ENCODE peak calls at places on chromosome 6, in six cellular contexts. One of them, this sample, is unnamed.

GRCh38 chr6:48535569-48535968 is 424.6 kb upstream of the PTCHD4 start:
- DNase-seq in sigmoid colon: no peak
- DNase-seq in stomach: no peak
- DNase-seq in transverse colon: no peak
- DNase-seq in vagina: no peak
- DNase-seq in endothelial cell of umbilical vein: no peak
- DNase-seq in this sample: no peak

GRCh38 chr6:116287668-116288282 is 8.0 kb upstream of the TSPYL1 start:
- DNase-seq in sigmoid colon: no peak
- DNase-seq in stomach: no peak
- DNase-seq in transverse colon: no peak
- DNase-seq in vagina: no peak
- DNase-seq in endothelial cell of umbilical vein: peak
- DNase-seq in this sample: no peak

GRCh38 chr6:18477301-18477941 is 90.3 kb downstream of the RNF144B start:
- DNase-seq in sigmoid colon: no peak
- DNase-seq in stomach: no peak
- DNase-seq in transverse colon: no peak
- DNase-seq in vagina: no peak
- DNase-seq in endothelial cell of umbilical vein: peak
- DNase-seq in this sample: no peak

GRCh38 chr6:31907158-31907813 is 5.4 kb upstream of the ZBTB12 start:
- DNase-seq in sigmoid colon: no peak
- DNase-seq in stomach: no peak
- DNase-seq in transverse colon: no peak
- DNase-seq in vagina: no peak
- DNase-seq in endothelial cell of umbilical vein: no peak
- DNase-seq in this sample: no peak

GRCh38 chr6:141077355-141078333 is 1055.1 kb upstream of the GJE1 start:
- DNase-seq in sigmoid colon: no peak
- DNase-seq in stomach: no peak
- DNase-seq in transverse colon: no peak
- DNase-seq in vagina: no peak
- DNase-seq in endothelial cell of umbilical vein: no peak
- DNase-seq in this sample: no peak

GRCh38 chr6:36858407-36858981 is 16.1 kb downstream of the PPIL1 start:
- DNase-seq in sigmoid colon: peak
- DNase-seq in stomach: no peak
- DNase-seq in transverse colon: no peak
- DNase-seq in vagina: peak
- DNase-seq in endothelial cell of umbilical vein: no peak
- DNase-seq in this sample: peak

GRCh38 chr6:64838726-64839125 is 868.3 kb downstream of the EYS start:
- DNase-seq in sigmoid colon: no peak
- DNase-seq in stomach: no peak
- DNase-seq in transverse colon: no peak
- DNase-seq in vagina: no peak
- DNase-seq in endothelial cell of umbilical vein: peak
- DNase-seq in this sample: no peak

GRCh38 chr6:1024587-1024986 is 287.3 kb upstream of the FOXQ1 start:
- DNase-seq in sigmoid colon: no peak
- DNase-seq in stomach: no peak
- DNase-seq in transverse colon: peak
- DNase-seq in vagina: no peak
- DNase-seq in endothelial cell of umbilical vein: no peak
- DNase-seq in this sample: peak

GRCh38 chr6:111872521-111873177 is 603 bp downstream of the FYN start:
- DNase-seq in sigmoid colon: peak
- DNase-seq in stomach: no peak
- DNase-seq in transverse colon: peak
- DNase-seq in vagina: no peak
- DNase-seq in endothelial cell of umbilical vein: peak
- DNase-seq in this sample: no peak

GRCh38 chr6:22081709-22082108 is 215.1 kb downstream of the PRL start:
- DNase-seq in sigmoid colon: no peak
- DNase-seq in stomach: no peak
- DNase-seq in transverse colon: no peak
- DNase-seq in vagina: no peak
- DNase-seq in endothelial cell of umbilical vein: no peak
- DNase-seq in this sample: no peak

GRCh38 chr6:137390264-137390787 is 103.9 kb downstream of the OLIG3 start:
- DNase-seq in sigmoid colon: no peak
- DNase-seq in stomach: no peak
- DNase-seq in transverse colon: no peak
- DNase-seq in vagina: no peak
- DNase-seq in endothelial cell of umbilical vein: no peak
- DNase-seq in this sample: no peak

GRCh38 chr6:14286144-14286543 is 168.6 kb downstream of the CD83 start:
- DNase-seq in sigmoid colon: no peak
- DNase-seq in stomach: no peak
- DNase-seq in transverse colon: no peak
- DNase-seq in vagina: no peak
- DNase-seq in endothelial cell of umbilical vein: no peak
- DNase-seq in this sample: no peak

GRCh38 chr6:83824388-83824801 is 28.8 kb upstream of the RIPPLY2 start:
- DNase-seq in sigmoid colon: no peak
- DNase-seq in stomach: peak
- DNase-seq in transverse colon: no peak
- DNase-seq in vagina: no peak
- DNase-seq in endothelial cell of umbilical vein: peak
- DNase-seq in this sample: no peak

GRCh38 chr6:155461636-155462035 is 6.0 kb upstream of the NOX3 start:
- DNase-seq in sigmoid colon: no peak
- DNase-seq in stomach: no peak
- DNase-seq in transverse colon: no peak
- DNase-seq in vagina: no peak
- DNase-seq in endothelial cell of umbilical vein: no peak
- DNase-seq in this sample: no peak

GRCh38 chr6:37536462-37537225 is 37.0 kb upstream of the CCDC167 start:
- DNase-seq in sigmoid colon: no peak
- DNase-seq in stomach: no peak
- DNase-seq in transverse colon: no peak
- DNase-seq in vagina: no peak
- DNase-seq in endothelial cell of umbilical vein: no peak
- DNase-seq in this sample: no peak

GRCh38 chr6:1860756-1861369 is 251.1 kb downstream of the FOXC1 start:
- DNase-seq in sigmoid colon: no peak
- DNase-seq in stomach: no peak
- DNase-seq in transverse colon: no peak
- DNase-seq in vagina: no peak
- DNase-seq in endothelial cell of umbilical vein: no peak
- DNase-seq in this sample: no peak

GRCh38 chr6:38767555-38767954 is 52.4 kb downstream of the DNAH8 start:
- DNase-seq in sigmoid colon: no peak
- DNase-seq in stomach: no peak
- DNase-seq in transverse colon: no peak
- DNase-seq in vagina: no peak
- DNase-seq in endothelial cell of umbilical vein: no peak
- DNase-seq in this sample: no peak

GRCh38 chr6:55082021-55082420 is 92.3 kb upstream of the HCRTR2 start:
- DNase-seq in sigmoid colon: no peak
- DNase-seq in stomach: no peak
- DNase-seq in transverse colon: no peak
- DNase-seq in vagina: no peak
- DNase-seq in endothelial cell of umbilical vein: no peak
- DNase-seq in this sample: no peak

GRCh38 chr6:11769816-11770545 is 8.6 kb downstream of the ADTRP start:
- DNase-seq in sigmoid colon: no peak
- DNase-seq in stomach: no peak
- DNase-seq in transverse colon: peak
- DNase-seq in vagina: no peak
- DNase-seq in endothelial cell of umbilical vein: no peak
- DNase-seq in this sample: no peak

GRCh38 chr6:33320315-33321181 is 3.0 kb upstream of the ZBTB22 start:
- DNase-seq in sigmoid colon: peak
- DNase-seq in stomach: peak
- DNase-seq in transverse colon: peak
- DNase-seq in vagina: no peak
- DNase-seq in endothelial cell of umbilical vein: peak
- DNase-seq in this sample: no peak

GRCh38 chr6:33323623-33323948 is 6.0 kb upstream of the ZBTB22 start:
- DNase-seq in sigmoid colon: no peak
- DNase-seq in stomach: no peak
- DNase-seq in transverse colon: no peak
- DNase-seq in vagina: no peak
- DNase-seq in endothelial cell of umbilical vein: no peak
- DNase-seq in this sample: no peak

GRCh38 chr6:33318426-33319073 is 1.0 kb upstream of the ZBTB22 start:
- DNase-seq in sigmoid colon: no peak
- DNase-seq in stomach: no peak
- DNase-seq in transverse colon: no peak
- DNase-seq in vagina: no peak
- DNase-seq in endothelial cell of umbilical vein: no peak
- DNase-seq in this sample: no peak

GRCh38 chr6:33319939-33320314 is 2.4 kb upstream of the ZBTB22 start:
- DNase-seq in sigmoid colon: no peak
- DNase-seq in stomach: no peak
- DNase-seq in transverse colon: no peak
- DNase-seq in vagina: no peak
- DNase-seq in endothelial cell of umbilical vein: no peak
- DNase-seq in this sample: no peak

GRCh38 chr6:33321227-33321626 is 3.7 kb upstream of the ZBTB22 start:
- DNase-seq in sigmoid colon: no peak
- DNase-seq in stomach: no peak
- DNase-seq in transverse colon: no peak
- DNase-seq in vagina: no peak
- DNase-seq in endothelial cell of umbilical vein: no peak
- DNase-seq in this sample: no peak
- H3K4me3 ChIP-seq in sigmoid colon: peak
- H3K4me3 ChIP-seq in stomach: peak
- H3K4me3 ChIP-seq in transverse colon: no peak
- H3K4me3 ChIP-seq in vagina: peak
- H3K4me3 ChIP-seq in endothelial cell of umbilical vein: no peak
- H3K4me3 ChIP-seq in this sample: no peak

DNA sequence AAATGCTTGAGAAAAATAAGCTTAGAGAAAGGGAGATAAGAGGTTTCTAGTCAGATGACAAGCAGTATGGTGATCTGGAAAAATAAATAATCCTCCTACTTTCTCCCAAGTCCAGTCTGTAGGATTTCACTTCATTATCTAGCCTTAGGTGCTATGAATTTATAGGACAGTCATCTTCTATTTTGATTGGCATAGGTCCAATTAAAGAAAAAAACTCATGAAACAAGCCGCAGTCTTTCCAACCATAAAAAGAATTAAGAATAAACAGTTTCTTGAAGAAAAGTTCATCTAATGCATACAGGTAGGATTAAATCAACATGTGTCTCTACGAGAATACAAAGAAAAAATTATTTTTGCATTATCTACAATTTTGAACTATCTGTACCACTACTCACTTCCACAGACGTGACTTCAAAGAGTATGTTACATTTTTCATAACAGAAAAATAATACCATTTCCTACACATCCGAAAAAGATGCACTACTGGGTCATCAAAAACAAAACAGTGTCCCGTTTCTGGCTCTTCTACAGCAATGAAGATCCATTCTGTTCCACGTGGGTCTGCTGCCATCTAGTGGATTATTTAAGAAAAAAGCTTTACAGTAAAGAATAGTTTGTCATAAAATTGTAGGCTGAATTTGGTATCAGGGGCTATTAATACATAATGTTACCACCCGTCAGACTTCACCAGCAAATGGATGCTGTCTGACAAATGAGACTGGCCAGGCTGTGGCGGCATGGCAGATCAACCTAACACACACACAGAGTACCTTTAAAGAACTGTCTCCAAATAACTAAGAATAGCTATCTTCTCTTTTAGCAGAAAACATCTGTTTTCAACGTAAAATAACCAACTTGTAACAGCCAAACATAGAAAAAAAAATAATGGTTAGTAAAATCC is 28.9 kb downstream of the STX7 start:
- DNase-seq in sigmoid colon: no peak
- DNase-seq in stomach: no peak
- DNase-seq in transverse colon: peak
- DNase-seq in vagina: no peak
- DNase-seq in endothelial cell of umbilical vein: peak
- DNase-seq in this sample: peak
- TF ChIP-seq POLR2A in sigmoid colon: no peak
- TF ChIP-seq POLR2A in stomach: no peak
- TF ChIP-seq POLR2A in transverse colon: no peak
- TF ChIP-seq POLR2A in vagina: no peak
- TF ChIP-seq POLR2A in endothelial cell of umbilical vein: no peak
- TF ChIP-seq POLR2A in this sample: no peak

DNA sequence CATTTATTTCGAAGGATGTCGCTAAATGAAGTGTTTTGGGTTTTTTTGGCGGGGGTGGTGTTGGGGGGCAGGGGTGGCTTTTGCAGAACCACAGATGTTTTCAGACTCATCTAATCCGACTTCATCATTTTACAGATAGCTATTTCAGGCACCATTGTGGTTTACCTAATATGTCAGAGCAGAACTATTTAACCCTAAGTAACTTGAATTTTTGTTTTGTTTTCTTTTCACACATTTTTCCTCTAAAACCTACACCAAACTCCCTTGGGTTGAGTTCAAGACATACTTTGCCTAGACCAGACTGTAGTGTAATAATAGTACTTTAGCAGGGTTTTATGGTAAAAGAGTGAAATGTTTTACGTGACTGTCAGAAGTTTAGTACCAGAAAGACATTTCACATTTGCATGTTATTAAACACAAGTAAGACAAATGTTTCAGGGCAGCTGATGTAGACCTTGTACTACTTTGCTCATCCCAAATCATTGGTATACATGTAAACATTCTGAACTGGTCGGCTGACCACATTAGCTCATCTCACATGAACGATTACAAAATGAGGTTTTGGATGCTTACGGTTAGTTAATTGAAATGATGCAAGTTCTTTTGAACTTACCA is 37.7 kb downstream of the MAP3K4 start:
- DNase-seq in sigmoid colon: no peak
- DNase-seq in stomach: no peak
- DNase-seq in transverse colon: no peak
- DNase-seq in vagina: no peak
- DNase-seq in endothelial cell of umbilical vein: no peak
- DNase-seq in this sample: no peak
- TF ChIP-seq POLR2AphosphoS5 in sigmoid colon: peak
- TF ChIP-seq POLR2AphosphoS5 in stomach: peak
- TF ChIP-seq POLR2AphosphoS5 in transverse colon: peak
- TF ChIP-seq POLR2AphosphoS5 in vagina: no peak
- TF ChIP-seq POLR2AphosphoS5 in endothelial cell of umbilical vein: no peak
- TF ChIP-seq POLR2AphosphoS5 in this sample: no peak

GRCh38 chr6:128495536-128496333 is 24.7 kb downstream of the PTPRK start:
- DNase-seq in sigmoid colon: no peak
- DNase-seq in stomach: no peak
- DNase-seq in transverse colon: no peak
- DNase-seq in vagina: no peak
- DNase-seq in endothelial cell of umbilical vein: no peak
- DNase-seq in this sample: no peak

GRCh38 chr6:128494440-128494839 is 26.0 kb downstream of the PTPRK start:
- DNase-seq in sigmoid colon: no peak
- DNase-seq in stomach: no peak
- DNase-seq in transverse colon: no peak
- DNase-seq in vagina: no peak
- DNase-seq in endothelial cell of umbilical vein: no peak
- DNase-seq in this sample: no peak

GRCh38 chr6:128499079-128499705 is 21.2 kb downstream of the PTPRK start:
- DNase-seq in sigmoid colon: no peak
- DNase-seq in stomach: no peak
- DNase-seq in transverse colon: no peak
- DNase-seq in vagina: no peak
- DNase-seq in endothelial cell of umbilical vein: no peak
- DNase-seq in this sample: no peak

GRCh38 chr6:128500017-128500416 is 20.4 kb downstream of the PTPRK start:
- DNase-seq in sigmoid colon: no peak
- DNase-seq in stomach: no peak
- DNase-seq in transverse colon: no peak
- DNase-seq in vagina: no peak
- DNase-seq in endothelial cell of umbilical vein: no peak
- DNase-seq in this sample: no peak

GRCh38 chr6:128498244-128498643 is 22.2 kb downstream of the PTPRK start:
- DNase-seq in sigmoid colon: no peak
- DNase-seq in stomach: no peak
- DNase-seq in transverse colon: no peak
- DNase-seq in vagina: no peak
- DNase-seq in endothelial cell of umbilical vein: no peak
- DNase-seq in this sample: no peak
- H3K4me3 ChIP-seq in sigmoid colon: no peak
- H3K4me3 ChIP-seq in stomach: no peak
- H3K4me3 ChIP-seq in transverse colon: no peak
- H3K4me3 ChIP-seq in vagina: no peak
- H3K4me3 ChIP-seq in endothelial cell of umbilical vein: no peak
- H3K4me3 ChIP-seq in this sample: no peak

This sample was measured in prostate gland.